ENCODE peak calls at places on chromosomes 1 and 21, in nine cellular contexts. J is transverse colon, R is SK-N-SH, P is breast epithelium, I is HCT116, M is Panc1, K is H1, B is sigmoid colon, F is suprapubic skin. W is an unnamed sample.

GRCh38 chr1:149916193-149916926 is 1.3 kb downstream of the SV2A start:
- DNase-seq in J (no peak), M (no peak), F (no peak), K (no peak), R (no peak), B (no peak), P (no peak), I (no peak), W (no peak)

GRCh38 chr21:37257967-37258877 is 8.9 kb downstream of the VPS26C start:
- DNase-seq in K (peak), P (peak), M (no peak), F (peak), B (peak), R (peak), J (peak), I (no peak), W (peak)

GRCh38 chr1:228004887-228005462 is 1.8 kb upstream of the WNT3A start:
- DNase-seq in M (no peak), P (peak), J (no peak), K (peak), R (peak), B (peak), F (no peak), I (no peak), W (no peak)

GRCh38 chr1:207565546-207566468 is 69.8 kb downstream of the CR1 start:
- DNase-seq in F (no peak), B (no peak), I (peak), K (peak), J (no peak), M (no peak), P (no peak), R (no peak), W (no peak)

GRCh38 chr1:212077028-212077427 is 41.5 kb downstream of the DTL start:
- DNase-seq in P (no peak), F (no peak), B (no peak), I (no peak), K (no peak), M (no peak), R (no peak), J (no peak), W (no peak)

GRCh38 chr1:100177295-100178042 is 587 bp downstream of the LRRC39 start:
- DNase-seq in I (no peak), F (no peak), P (no peak), K (no peak), R (no peak), B (no peak), J (no peak), M (no peak), W (no peak)

GRCh38 chr21:34695434-34695833 is 26.6 kb downstream of the CLIC6 start:
- DNase-seq in B (no peak), P (no peak), M (no peak), F (no peak), I (no peak), R (no peak), K (no peak), J (no peak), W (no peak)

GRCh38 chr1:147673816-147674215 is 3.5 kb upstream of the ACP6 start:
- DNase-seq in J (no peak), M (no peak), P (no peak), I (no peak), F (no peak), R (no peak), K (no peak), B (no peak), W (no peak)

GRCh38 chr1:161890574-161890973 is 124.5 kb downstream of the ATF6 start:
- DNase-seq in R (no peak), P (no peak), J (no peak), B (no peak), I (no peak), F (no peak), M (no peak), K (no peak), W (no peak)

GRCh38 chr1:183195146-183195571 is 9.1 kb downstream of the LAMC2 start:
- DNase-seq in B (no peak), I (peak), J (peak), K (no peak), M (no peak), R (no peak), F (no peak), P (no peak), W (no peak)

GRCh38 chr1:16012590-16013219 is 5.1 kb downstream of the HSPB7 start:
- DNase-seq in B (peak), K (peak), J (peak), P (peak), M (no peak), I (peak), R (peak), F (no peak), W (peak)

GRCh38 chr1:33312413-33312749 is 8.5 kb downstream of the A3GALT2 start:
- DNase-seq in R (no peak), F (no peak), B (no peak), I (no peak), K (no peak), M (no peak), P (no peak), J (no peak), W (no peak)

GRCh38 chr1:3066250-3066711 is 2.7 kb upstream of the PRDM16 start:
- DNase-seq in M (no peak), I (no peak), F (peak), P (no peak), B (peak), R (peak), J (peak), K (peak), W (no peak)

GRCh38 chr1:106113851-106114250 is 942.6 kb upstream of the PRMT6 start:
- DNase-seq in I (no peak), P (no peak), J (no peak), B (no peak), M (no peak), R (no peak), K (no peak), F (no peak), W (no peak)

GRCh38 chr1:230682882-230683610 is 30.9 kb downstream of the AGT start:
- DNase-seq in J (no peak), F (no peak), M (no peak), K (no peak), B (no peak), R (no peak), P (no peak), I (no peak), W (no peak)

GRCh38 chr1:99767996-99768524 is 1.6 kb upstream of the FRRS1 start:
- DNase-seq in K (no peak), R (no peak), P (no peak), M (no peak), B (no peak), I (no peak), F (no peak), J (no peak), W (no peak)

GRCh38 chr1:116573388-116574100 is 2.7 kb upstream of the CD58 start:
- DNase-seq in K (no peak), P (no peak), F (no peak), J (no peak), R (no peak), I (no peak), B (no peak), M (no peak), W (no peak)

GRCh38 chr1:70314706-70315304 is 39.7 kb downstream of the ANKRD13C start:
- DNase-seq in F (no peak), B (no peak), P (no peak), K (no peak), R (peak), J (no peak), I (no peak), M (no peak), W (no peak)

GRCh38 chr1:119046429-119047039 is 58.4 kb upstream of the TBX15 start:
- DNase-seq in K (no peak), P (no peak), M (no peak), R (no peak), J (no peak), F (no peak), B (no peak), I (no peak), W (no peak)

GRCh38 chr1:84691139-84691783 is 1.0 kb upstream of the SSX2IP start:
- DNase-seq in F (no peak), R (peak), B (no peak), M (no peak), P (no peak), J (no peak), K (no peak), I (no peak), W (no peak)

GRCh38 chr21:34612056-34612455 is 2.9 kb downstream of the RCAN1 start:
- DNase-seq in K (no peak), M (no peak), F (no peak), J (no peak), B (no peak), I (no peak), P (no peak), R (no peak), W (no peak)

GRCh38 chr1:226938903-226939438 is 1.1 kb upstream of the COQ8A start:
- DNase-seq in B (no peak), P (no peak), R (no peak), M (no peak), J (no peak), I (no peak), K (no peak), F (no peak), W (no peak)

GRCh38 chr1:62068302-62068936 is 126.2 kb upstream of the L1TD1 start:
- DNase-seq in J (no peak), I (no peak), K (no peak), F (no peak), R (no peak), P (no peak), M (no peak), B (no peak), W (no peak)

GRCh38 chr1:27332536-27333281 is 9.1 kb upstream of the SYTL1 start:
- DNase-seq in I (no peak), R (peak), J (peak), F (no peak), P (no peak), K (peak), B (peak), M (no peak), W (no peak)

GRCh38 chr1:29943034-29943433 is 706.7 kb downstream of the PTPRU start:
- DNase-seq in M (no peak), I (no peak), B (no peak), K (no peak), J (no peak), R (no peak), P (no peak), F (no peak), W (no peak)

GRCh38 chr1:117181630-117182041 is 29.1 kb downstream of the VTCN1 start:
- DNase-seq in J (no peak), I (no peak), B (no peak), F (no peak), P (no peak), R (no peak), M (no peak), K (no peak), W (no peak)

GRCh38 chr1:47644216-47644581 is 206.4 kb downstream of the FOXD2 start:
- DNase-seq in J (no peak), P (no peak), M (no peak), K (no peak), I (no peak), B (peak), F (no peak), R (peak), W (no peak)

GRCh38 chr1:83034846-83035245 is 964.1 kb downstream of the TTLL7 start:
- DNase-seq in I (no peak), B (no peak), R (no peak), M (no peak), K (no peak), F (no peak), P (no peak), J (no peak), W (no peak)

GRCh38 chr1:15444476-15445389 is 6.5 kb downstream of the CTRC start:
- DNase-seq in I (no peak), B (no peak), K (no peak), R (no peak), M (no peak), P (no peak), F (no peak), J (no peak), W (no peak)

GRCh38 chr1:30734580-30734979 is 11.2 kb upstream of the MATN1 start:
- DNase-seq in R (no peak), F (no peak), I (no peak), M (no peak), J (no peak), K (no peak), B (no peak), P (no peak), W (no peak)

GRCh38 chr1:13930151-13930550 is 230.2 kb downstream of the PRDM2 start:
- DNase-seq in R (peak), B (no peak), I (peak), M (no peak), P (no peak), F (no peak), K (peak), J (no peak), W (no peak)

GRCh38 chr1:220827445-220828210 is 40.9 kb downstream of the MTARC1 start:
- DNase-seq in M (no peak), R (no peak), K (no peak), B (no peak), F (no peak), J (no peak), P (no peak), I (no peak), W (no peak)

GRCh38 chr1:30907641-30908445 is 715 bp downstream of the SDC3 start:
- DNase-seq in M (no peak), K (no peak), B (peak), I (no peak), J (peak), P (no peak), R (peak), F (peak), W (no peak)

GRCh38 chr1:112515311-112516009 is 6.7 kb downstream of the WNT2B start:
- DNase-seq in M (no peak), P (no peak), R (no peak), J (no peak), B (no peak), K (no peak), F (no peak), I (no peak), W (no peak)

GRCh38 chr1:212309967-212310366 is 24.8 kb downstream of the PPP2R5A start:
- DNase-seq in K (no peak), F (no peak), J (no peak), M (no peak), I (no peak), B (no peak), R (no peak), P (no peak), W (no peak)

DNA sequence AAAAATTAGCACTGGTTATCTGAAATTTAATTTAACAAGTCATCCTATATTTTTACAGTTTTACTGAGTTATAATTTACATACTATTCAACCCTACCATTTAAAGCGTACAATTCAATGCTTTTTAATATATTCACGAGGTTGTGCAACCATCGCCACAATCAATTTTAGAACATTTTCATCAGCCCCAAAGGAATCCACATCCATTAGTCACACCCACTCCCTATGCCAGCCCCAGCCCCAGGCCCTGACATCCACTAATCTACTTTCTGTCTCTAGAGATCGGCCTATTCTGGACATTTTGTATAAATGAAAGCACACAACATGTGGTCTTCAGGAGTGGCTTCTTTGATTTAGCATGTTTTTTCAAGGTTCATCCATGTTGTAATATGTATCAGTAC is 134.7 kb downstream of the PSMG1 start:
- DNase-seq in F (no peak), J (no peak), P (no peak), K (no peak), R (no peak), I (no peak), B (peak), M (no peak), W (no peak)
- H3K27ac ChIP-seq in F (peak), J (no peak), P (no peak), K (no peak), R (no peak), I (no peak), B (no peak), M (no peak), W (no peak)

DNA sequence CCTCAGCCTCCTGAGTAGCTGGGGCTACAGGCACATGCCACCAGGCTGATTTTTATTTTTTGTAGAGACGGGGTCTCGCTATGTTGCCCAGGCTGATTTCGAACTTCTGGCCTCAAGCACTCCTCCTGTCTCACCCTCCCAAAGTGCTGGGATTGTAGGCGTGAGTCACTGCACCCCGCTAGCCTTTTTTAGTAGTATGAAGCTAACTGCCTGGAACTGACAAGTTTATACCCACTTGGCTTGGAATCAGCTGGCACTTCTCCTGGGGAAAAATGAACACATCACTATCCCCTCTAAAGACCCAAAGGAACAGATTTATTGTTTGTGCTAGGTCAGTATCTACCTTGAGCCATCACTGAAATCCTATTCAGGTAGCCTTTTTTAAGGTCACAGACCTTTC is 19.0 kb downstream of the TMEM63A start:
- DNase-seq in I (no peak), B (peak), J (no peak), P (no peak), M (no peak), F (no peak), R (no peak), K (no peak), W (no peak)
- TF ChIP-seq POLR2AphosphoS5 in I (no peak), B (peak), J (peak), P (no peak), M (no peak), F (no peak), R (no peak), K (no peak), W (no peak)

GRCh38 chr1:52659851-52660596 is 27.1 kb downstream of the SHISAL2A start:
- DNase-seq in M (no peak), R (no peak), I (no peak), K (no peak), J (no peak), F (no peak), B (no peak), P (no peak), W (no peak)
- H3K27ac ChIP-seq in M (no peak), R (no peak), I (no peak), K (peak), J (no peak), F (no peak), B (no peak), P (no peak), W (no peak)

DNA sequence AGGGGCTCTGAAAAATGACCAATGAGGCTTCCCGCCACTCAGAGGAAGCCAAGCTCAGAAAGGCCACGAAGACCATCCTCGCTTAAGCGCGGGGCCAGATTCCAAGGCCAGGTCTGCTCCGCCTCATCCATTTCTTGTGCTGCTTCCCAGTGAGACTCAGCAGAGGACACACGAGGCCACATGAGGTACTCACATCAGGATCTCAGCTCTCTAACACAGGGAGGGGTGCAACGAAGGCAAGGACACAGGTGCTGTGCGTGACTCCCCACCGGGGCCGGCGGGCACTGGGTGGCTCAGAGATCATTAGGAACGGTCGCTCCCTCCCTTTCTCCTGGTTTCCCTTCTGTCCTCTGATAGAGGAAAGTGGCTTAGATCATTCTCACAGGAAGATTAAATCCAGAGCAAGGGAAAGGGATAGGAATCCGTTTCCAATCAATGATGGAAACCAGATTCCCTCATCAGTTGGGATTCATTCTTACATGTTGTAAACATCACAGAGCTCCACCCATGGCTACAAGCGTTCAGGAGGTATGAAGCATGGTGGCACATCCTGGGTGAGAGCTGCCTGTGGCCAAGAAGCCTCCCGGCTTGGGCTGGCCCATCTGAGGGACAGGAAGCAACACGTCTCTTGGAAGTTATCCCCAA is 46.7 kb downstream of the CAPZB start:
- DNase-seq in P (no peak), R (no peak), M (no peak), K (no peak), I (no peak), J (no peak), B (peak), F (no peak), W (no peak)
- TF ChIP-seq POLR2AphosphoS5 in P (no peak), R (no peak), M (no peak), K (no peak), I (no peak), J (no peak), B (peak), F (no peak), W (no peak)

GRCh38 chr1:205675247-205675646 is 5.1 kb downstream of the SLC45A3 start:
- DNase-seq in K (no peak), M (no peak), B (no peak), J (no peak), P (no peak), F (no peak), R (no peak), I (no peak), W (no peak)

GRCh38 chr1:205672929-205673328 is 7.4 kb downstream of the SLC45A3 start:
- DNase-seq in M (no peak), P (no peak), I (no peak), K (no peak), F (no peak), R (no peak), J (no peak), B (no peak), W (no peak)

GRCh38 chr1:205670611-205671430 is 9.5 kb downstream of the SLC45A3 start:
- DNase-seq in B (no peak), M (no peak), P (no peak), J (no peak), R (peak), K (peak), F (no peak), I (no peak), W (no peak)

GRCh38 chr1:205670143-205670431 is 10.2 kb downstream of the SLC45A3 start:
- DNase-seq in K (no peak), I (no peak), M (no peak), B (no peak), J (no peak), R (peak), F (no peak), P (no peak), W (no peak)

DNA sequence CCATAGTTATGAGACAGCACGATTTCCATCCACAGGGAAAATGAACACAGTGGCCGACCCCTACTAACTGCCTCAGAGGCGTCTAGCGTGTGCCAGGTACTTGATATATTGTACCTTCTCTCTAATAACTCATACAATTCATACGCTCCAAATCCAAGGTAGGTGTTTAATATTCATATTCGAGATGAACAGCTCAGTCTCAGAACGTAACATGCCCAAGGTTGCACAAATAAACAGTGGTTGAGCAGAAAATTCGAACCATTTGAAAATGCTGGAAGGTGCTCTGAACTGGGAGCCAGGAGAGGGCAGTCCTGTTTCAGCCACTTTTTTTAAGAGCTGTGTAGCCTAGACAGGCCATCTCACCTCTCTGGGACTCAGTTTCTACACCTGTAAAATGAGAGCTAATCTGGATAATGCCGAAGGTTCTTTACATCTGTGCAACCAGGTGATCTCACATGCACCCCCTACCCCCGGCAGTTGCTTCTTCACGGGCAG is 7.9 kb downstream of the SLC45A3 start:
- DNase-seq in R (no peak), M (no peak), B (no peak), I (no peak), P (no peak), F (no peak), K (no peak), J (no peak), W (no peak)
- H3K27ac ChIP-seq in R (no peak), M (peak), B (no peak), I (peak), P (peak), F (no peak), K (no peak), J (peak), W (peak)

GRCh38 chr1:65021792-65022191 is 55.4 kb upstream of the JAK1 start:
- DNase-seq in J (no peak), I (no peak), B (no peak), F (no peak), P (no peak), M (no peak), R (no peak), K (no peak), W (no peak)
- TF ChIP-seq POLR2AphosphoS5 in J (peak), I (no peak), B (peak), F (no peak), P (no peak), M (no peak), R (no peak), K (no peak), W (no peak)

GRCh38 chr1:185409345-185409744 is 92.3 kb upstream of the IVNS1ABP start:
- DNase-seq in J (no peak), M (no peak), K (no peak), P (no peak), B (no peak), F (no peak), R (no peak), I (no peak), W (no peak)
- H3K27ac ChIP-seq in J (no peak), M (no peak), K (no peak), P (no peak), B (no peak), F (peak), R (no peak), I (no peak), W (no peak)